ENCODE peak calls at places on chromosomes 5 and 9, in six cellular contexts. N is uterus, V is spleen, Y is A549, A is endothelial cell of umbilical vein, L is IMR-90. M is an unnamed sample.

GRCh38 chr5:67432601-67433000 is 236.0 kb upstream of the CD180 start:
- DNase-seq in N (no peak), V (no peak), Y (no peak), A (no peak), L (no peak), M (no peak)

GRCh38 chr9:135136481-135136880 is 49.0 kb downstream of the OLFM1 start:
- DNase-seq in N (no peak), V (no peak), Y (no peak), A (no peak), L (no peak), M (no peak)

GRCh38 chr5:93632327-93632726 is 49.3 kb downstream of the NR2F1 start:
- DNase-seq in N (no peak), V (no peak), Y (no peak), A (no peak), L (peak; percentile 57), M (no peak)

GRCh38 chr9:98235126-98235525 is 20.3 kb downstream of the TBC1D2 start:
- DNase-seq in N (no peak), V (no peak), Y (no peak), A (no peak), L (peak; percentile 58), M (no peak)

GRCh38 chr9:136409557-136410455 is 608 bp downstream of the ENTR1 start:
- DNase-seq in N (no peak), V (peak; percentile 87), Y (peak; percentile 24), A (peak; percentile 44), L (peak; percentile 22), M (peak; percentile 90)

GRCh38 chr5:115384587-115385375 is 88.3 kb upstream of the CCDC112 start:
- DNase-seq in N (no peak), V (no peak), Y (no peak), A (no peak), L (no peak), M (no peak)

GRCh38 chr5:10158886-10159285 is 90.8 kb downstream of the ATPSCKMT start:
- DNase-seq in N (no peak), V (no peak), Y (no peak), A (no peak), L (no peak), M (no peak)

GRCh38 chr5:76555114-76555513 is 68.1 kb downstream of the F2RL2 start:
- DNase-seq in N (no peak), V (no peak), Y (no peak), A (no peak), L (no peak), M (no peak)

GRCh38 chr5:180304016-180304292 is 12.1 kb upstream of the MAPK9 start:
- DNase-seq in N (no peak), V (no peak), Y (no peak), A (no peak), L (no peak), M (no peak)

GRCh38 chr9:16276866-16277265 is 593.6 kb downstream of the BNC2 start:
- DNase-seq in N (no peak), V (no peak), Y (no peak), A (no peak), L (no peak), M (no peak)

GRCh38 chr9:98287383-98287782 is 31.9 kb upstream of the TBC1D2 start:
- DNase-seq in N (no peak), V (no peak), Y (peak; percentile 22), A (no peak), L (no peak), M (no peak)

DNA sequence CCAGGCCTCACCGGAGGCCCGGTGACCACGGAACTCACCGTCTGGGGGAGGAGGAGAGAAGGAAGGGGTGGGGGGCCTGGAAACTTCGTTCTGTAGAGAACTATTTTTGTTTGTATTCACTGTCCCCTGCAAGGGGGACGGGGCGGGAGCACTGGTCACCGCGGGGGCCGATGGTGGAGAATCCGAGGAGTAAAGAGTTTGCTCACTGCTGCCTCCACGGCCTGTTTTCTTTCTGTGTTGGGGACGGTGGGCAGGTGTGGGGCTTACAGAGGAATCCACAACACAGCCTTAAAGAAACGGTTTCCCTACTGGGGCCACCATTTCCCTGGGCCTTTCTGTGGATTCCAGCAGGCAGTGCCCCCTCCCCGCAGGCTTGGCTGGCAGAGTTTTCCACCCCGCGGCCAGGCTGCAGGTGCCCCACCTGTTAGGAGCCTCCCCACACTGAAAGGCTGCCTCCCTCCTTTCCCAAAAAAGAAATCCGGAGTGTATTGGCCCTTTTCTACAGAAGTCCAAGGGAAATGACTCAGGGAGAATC is 80.8 kb downstream of the NTNG2 start:
- DNase-seq in N (no peak), V (no peak), Y (no peak), A (peak; percentile 10), L (no peak), M (no peak)
- TF ChIP-seq CTCF in N (no peak), V (no peak), Y (no peak), A (no peak), L (no peak), M (no peak)

GRCh38 chr5:116626945-116627679 is 52.5 kb upstream of the SEMA6A start:
- DNase-seq in N (no peak), V (no peak), Y (no peak), A (no peak), L (no peak), M (no peak)

GRCh38 chr5:116621599-116621998 is 47.0 kb upstream of the SEMA6A start:
- DNase-seq in N (no peak), V (no peak), Y (no peak), A (no peak), L (no peak), M (no peak)

GRCh38 chr5:116622375-116623075 is 47.9 kb upstream of the SEMA6A start:
- DNase-seq in N (no peak), V (no peak), Y (no peak), A (no peak), L (no peak), M (no peak)

GRCh38 chr5:116629168-116629567 is 54.5 kb upstream of the SEMA6A start:
- DNase-seq in N (no peak), V (no peak), Y (no peak), A (no peak), L (no peak), M (no peak)

DNA sequence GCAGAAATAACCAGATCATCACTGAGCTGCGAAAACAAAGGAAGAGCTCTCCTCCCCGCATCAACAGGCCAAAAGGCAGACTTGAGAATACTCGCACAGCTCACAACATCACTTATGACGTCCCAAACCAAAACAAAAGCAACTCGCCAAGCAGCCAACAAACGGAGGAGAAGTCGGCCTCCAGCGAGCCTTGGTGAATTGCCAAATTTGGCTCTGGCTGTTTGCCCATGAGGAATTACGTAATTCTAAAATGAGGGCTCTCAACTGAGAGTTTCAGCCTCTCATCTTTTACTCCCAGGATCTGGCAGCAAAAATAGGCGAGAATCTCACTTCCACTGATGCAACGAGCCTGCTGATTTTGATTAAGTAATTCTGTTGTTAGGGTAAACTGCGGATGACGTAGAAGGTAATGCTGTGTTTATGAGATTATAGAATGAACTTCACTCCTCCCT is 51.7 kb upstream of the SEMA6A start:
- DNase-seq in N (peak; percentile 88), V (no peak), Y (no peak), A (peak; percentile 5), L (peak; percentile 22), M (peak; percentile 95)
- H3K4me3 ChIP-seq in N (no peak overlapping the region), V (no peak overlapping the region), Y (no peak overlapping the region), A (no peak overlapping the region), L (no peak overlapping the region), M (no peak overlapping the region)

GRCh38 chr5:78984020-78984610 is 995 bp downstream of the ARSB start:
- DNase-seq in N (no peak), V (no peak), Y (no peak), A (peak; percentile 73), L (peak; percentile 21), M (no peak)

GRCh38 chr5:78983601-78984000 is 1.5 kb downstream of the ARSB start:
- DNase-seq in N (no peak), V (no peak), Y (no peak), A (no peak), L (no peak), M (no peak)

GRCh38 chr5:78989080-78989479 is 4.0 kb upstream of the ARSB start:
- DNase-seq in N (no peak), V (no peak), Y (no peak), A (no peak), L (no peak), M (no peak)

GRCh38 chr5:78984611-78985406 is at the start of gene ARSB:
- DNase-seq in N (peak; percentile 85), V (peak; percentile 96), Y (peak; percentile 85), A (peak; percentile 87), L (peak; percentile 77), M (peak; percentile 59)

DNA sequence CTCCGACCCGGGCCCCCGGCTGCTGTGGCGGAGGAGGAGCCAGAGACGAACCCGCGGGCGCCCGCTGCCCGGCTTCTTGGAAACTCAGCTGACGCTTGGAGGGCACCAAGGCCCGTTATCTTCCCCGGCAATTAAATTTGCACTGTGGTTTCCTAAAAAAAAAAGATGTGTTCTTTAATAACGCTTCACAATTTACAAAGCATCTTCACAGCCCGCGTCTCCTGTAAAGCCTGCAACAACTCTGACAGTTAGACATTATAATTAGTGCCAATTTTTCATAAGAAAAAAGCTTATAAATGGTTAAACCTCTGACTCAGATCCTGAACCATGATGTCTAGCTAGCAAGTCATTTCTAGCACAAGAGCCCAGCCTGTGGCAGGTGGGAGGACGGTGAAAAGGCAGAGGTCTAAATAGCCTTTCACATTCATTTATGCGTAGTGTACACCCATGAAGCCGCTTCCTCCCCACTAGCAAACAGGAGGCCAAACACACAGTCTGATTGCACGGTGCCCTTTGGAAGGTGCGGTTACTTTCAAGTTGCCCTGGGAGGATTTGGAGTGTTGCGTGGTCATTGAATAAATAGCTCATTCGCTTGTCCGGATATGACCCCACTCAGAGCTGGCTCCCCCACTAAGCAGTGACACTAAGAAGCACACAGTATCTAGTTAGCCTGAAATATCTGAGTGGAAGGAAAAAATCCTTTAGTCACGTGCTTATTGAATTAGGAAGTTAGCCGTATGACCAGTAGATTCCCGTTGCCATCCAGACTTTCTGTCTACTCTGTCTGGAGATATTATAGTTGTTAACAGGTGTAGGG is 505 bp upstream of the ARSB start:
- DNase-seq in N (no peak), V (peak; percentile 81), Y (peak; percentile 68), A (peak; percentile 71), L (peak; percentile 64), M (no peak)
- TF ChIP-seq POLR2A in N (no peak), V (no peak), Y (no peak), A (no peak), L (no peak), M (no peak)

GRCh38 chr9:99964336-99964735 is 57.9 kb downstream of the STX17 start:
- DNase-seq in N (no peak), V (no peak), Y (no peak), A (no peak), L (peak; percentile 47), M (no peak)

GRCh38 chr9:99966720-99967119 is 60.3 kb downstream of the STX17 start:
- DNase-seq in N (no peak), V (no peak), Y (peak; percentile 35), A (peak; percentile 52), L (peak; percentile 33), M (no peak)

GRCh38 chr9:99967457-99967856 is 61.0 kb downstream of the STX17 start:
- DNase-seq in N (no peak), V (no peak), Y (no peak), A (no peak), L (no peak), M (no peak)

GRCh38 chr9:99966001-99966400 is 59.5 kb downstream of the STX17 start:
- DNase-seq in N (no peak), V (no peak), Y (no peak), A (no peak), L (no peak), M (no peak)

DNA sequence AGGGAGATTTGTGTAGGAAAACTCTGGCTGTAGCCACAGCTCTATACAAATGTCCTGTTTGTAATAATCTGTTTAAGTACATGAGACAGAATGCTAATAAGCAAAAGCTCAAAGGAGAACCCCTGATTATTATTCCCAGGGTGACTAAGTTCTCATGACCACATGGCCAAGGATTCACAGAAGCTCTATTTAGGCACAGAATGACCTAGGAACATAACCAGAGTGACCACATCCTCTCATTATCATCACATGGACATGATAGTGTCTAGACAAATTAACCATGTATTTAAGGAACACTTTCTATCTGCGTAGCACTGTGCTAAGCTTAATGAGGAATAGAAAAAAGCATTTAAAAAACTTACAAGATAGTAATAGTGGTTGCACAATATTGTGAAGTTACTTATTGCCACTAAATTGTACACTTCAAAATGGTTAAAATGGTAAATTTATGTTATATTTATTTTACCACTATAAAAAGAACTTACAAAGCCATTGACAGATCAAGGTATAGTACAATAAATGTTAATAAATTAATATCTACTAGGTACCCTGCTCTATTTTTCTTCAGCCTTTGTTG is 56.3 kb downstream of the STX17 start:
- DNase-seq in N (no peak), V (no peak), Y (no peak), A (no peak), L (peak; percentile 18), M (no peak)
- TF ChIP-seq CTCF in N (no peak), V (no peak), Y (no peak), A (no peak), L (no peak), M (no peak)